ENCODE peak calls at places on chromosomes 4 and X, in seven cellular contexts. Y, B, E, F, H, I and G are unnamed samples.

GRCh38 chr4:63786181-63786580 is 623.1 kb downstream of the TECRL start:
- DNase-seq in E (no peak), F (no peak), Y (no peak), I (no peak), H (no peak), B (no peak), G (no peak)

GRCh38 chr4:99723555-99724450 is 66.2 kb upstream of the C4orf54 start:
- DNase-seq in I (no peak), Y (peak), F (peak), E (peak), H (no peak), B (no peak), G (peak)

GRCh38 chrX:105477351-105477750 is 256.9 kb upstream of the TEX13A start:
- DNase-seq in B (no peak), Y (no peak), I (no peak), H (no peak), E (no peak), F (no peak), G (no peak)

GRCh38 chr4:2742081-2742822 is 13.9 kb downstream of the TNIP2 start:
- DNase-seq in Y (no peak), E (no peak), B (no peak), F (no peak), I (no peak), H (no peak), G (no peak)

GRCh38 chr4:2837904-2838496 is 5.6 kb upstream of the ADD1 start:
- DNase-seq in F (peak), I (no peak), Y (no peak), H (peak), B (no peak), E (no peak), G (no peak)

GRCh38 chr4:8029689-8030088 is 90.0 kb upstream of the AFAP1 start:
- DNase-seq in E (no peak), F (no peak), H (no peak), B (no peak), I (no peak), Y (no peak), G (no peak)

GRCh38 chr4:4968161-4968757 is 51.0 kb downstream of the CYTL1 start:
- DNase-seq in B (no peak), E (no peak), H (no peak), F (no peak), I (no peak), Y (no peak), G (no peak)

GRCh38 chrX:140318306-140318705 is 186.6 kb downstream of the SOX3 start:
- DNase-seq in E (no peak), I (no peak), B (no peak), H (no peak), Y (no peak), F (no peak), G (no peak)

GRCh38 chr4:2469192-2469984 is 482 bp downstream of the RNF4 start:
- DNase-seq in H (peak), E (peak), I (peak), F (peak), Y (no peak), B (peak), G (peak)

GRCh38 chrX:118495958-118496762 is 545 bp downstream of the DOCK11 start:
- DNase-seq in Y (no peak), B (peak), H (peak), F (peak), E (peak), I (no peak), G (peak)

GRCh38 chr4:75673027-75673958 is at the start of gene G3BP2:
- DNase-seq in E (peak), I (peak), F (peak), H (peak), Y (peak), B (peak), G (peak)

GRCh38 chr4:6732441-6733357 is 16.7 kb downstream of the BLOC1S4 start:
- DNase-seq in B (no peak), I (no peak), H (no peak), F (peak), E (peak), Y (peak), G (no peak)

GRCh38 chrX:105502336-105502735 is 281.8 kb upstream of the TEX13A start:
- DNase-seq in B (no peak), Y (no peak), I (no peak), H (no peak), E (no peak), F (peak), G (no peak)

GRCh38 chr4:20506827-20507226 is 193.4 kb upstream of the PACRGL start:
- DNase-seq in H (no peak), B (no peak), I (no peak), Y (no peak), E (no peak), F (peak), G (no peak)

GRCh38 chr4:70754990-70755688 is 33.4 kb downstream of the RUFY3 start:
- DNase-seq in F (no peak), I (no peak), H (no peak), B (no peak), Y (no peak), E (no peak), G (no peak)

GRCh38 chrX:129777218-129777768 is 2.5 kb upstream of the SASH3 start:
- DNase-seq in F (no peak), I (no peak), Y (no peak), E (peak), H (peak), B (peak), G (no peak)

GRCh38 chr4:102263024-102263787 is 82.1 kb downstream of the SLC39A8 start:
- DNase-seq in E (no peak), H (no peak), Y (no peak), I (peak), B (no peak), F (peak), G (no peak)

GRCh38 chr4:173273956-173274355 is 60.2 kb downstream of the HMGB2 start:
- DNase-seq in I (no peak), B (no peak), H (no peak), E (no peak), F (peak), Y (no peak), G (no peak)

GRCh38 chr4:186727977-186728519 is 4.4 kb upstream of the FAT1 start:
- DNase-seq in Y (no peak), H (no peak), F (peak), I (peak), B (no peak), E (no peak), G (peak)
- H3K27ac ChIP-seq in Y (no peak), H (no peak), F (no peak), I (no peak), B (peak), E (no peak), G (no peak)

DNA sequence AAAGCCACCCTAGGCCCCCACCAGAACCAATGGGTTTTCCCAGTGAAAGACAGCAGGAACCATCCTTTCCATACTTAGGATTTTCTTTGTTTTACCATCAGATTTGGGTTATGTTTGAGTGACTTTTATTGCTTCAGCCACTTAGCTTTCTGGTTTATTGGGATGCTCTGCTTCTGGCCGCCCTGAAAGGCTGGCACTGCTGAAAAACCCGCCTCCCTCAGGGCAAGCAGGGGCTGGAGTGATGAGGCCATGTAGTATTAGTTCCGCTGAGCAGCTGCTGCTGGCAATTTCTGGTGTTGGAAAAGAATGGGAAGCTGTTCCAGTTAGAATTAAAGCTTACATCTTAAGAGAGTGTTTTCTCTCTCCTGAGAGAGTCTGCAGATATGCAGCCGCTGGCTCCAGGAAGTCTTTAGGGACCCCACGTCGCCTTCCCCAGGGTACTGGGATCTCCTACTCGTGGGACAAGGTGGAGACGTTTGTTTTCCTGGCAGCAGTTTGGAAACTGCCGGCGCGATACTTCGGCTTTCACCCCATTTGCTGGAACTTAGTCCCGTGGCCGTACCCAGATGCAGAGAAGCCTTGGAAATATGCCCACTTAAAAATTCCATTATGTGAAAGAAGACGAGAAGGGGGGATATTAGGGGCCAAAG is 72.4 kb downstream of the TMEM131L start:
- DNase-seq in Y (peak), I (no peak), B (no peak), E (no peak), H (no peak), F (peak), G (no peak)
- H3K27ac ChIP-seq in Y (peak), I (no peak), B (peak), E (peak), H (peak), F (peak), G (no peak)

DNA sequence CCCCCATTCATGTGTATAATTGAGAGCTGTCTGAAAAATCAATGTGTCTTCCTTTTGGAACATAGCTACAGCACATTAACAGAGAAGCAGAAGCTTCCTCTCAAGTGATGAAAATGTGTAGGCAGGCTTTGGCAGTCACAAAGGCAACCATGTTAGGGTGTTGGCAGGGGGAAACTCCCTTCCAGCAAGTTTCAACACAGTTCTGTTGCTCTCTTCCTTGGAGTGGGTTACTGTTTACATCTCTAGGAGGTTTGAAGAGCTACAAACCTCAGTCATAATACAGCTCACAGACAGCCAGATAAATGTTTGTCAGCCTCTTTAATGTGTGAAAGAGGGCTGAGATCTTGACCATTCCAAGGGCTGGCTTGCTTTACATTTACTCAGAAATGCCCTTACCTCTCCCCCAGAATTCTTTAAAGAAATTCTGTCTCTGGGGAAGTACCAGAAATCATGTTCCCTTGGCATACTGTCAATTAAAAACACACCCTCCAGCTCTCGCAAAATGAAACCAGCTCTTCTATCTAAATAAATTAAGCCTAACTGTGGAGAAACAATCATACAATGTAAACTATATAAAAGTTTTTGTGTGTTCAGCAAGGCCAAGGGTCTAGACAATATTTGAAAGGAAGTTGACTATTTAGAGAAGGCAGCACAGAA is 18.9 kb downstream of the ZBTB33 start:
- DNase-seq in H (no peak), Y (no peak), F (peak), E (peak), B (no peak), I (no peak), G (no peak)
- H3K27ac ChIP-seq in H (no peak), Y (no peak), F (no peak), E (no peak), B (peak), I (no peak), G (no peak)

GRCh38 chrX:150581093-150581775 is 12.8 kb downstream of the MTM1 start:
- DNase-seq in B (no peak), E (no peak), H (no peak), Y (no peak), F (peak), I (no peak), G (no peak)
- H3K27ac ChIP-seq in B (no peak), E (no peak), H (no peak), Y (no peak), F (no peak), I (no peak), G (no peak)

DNA sequence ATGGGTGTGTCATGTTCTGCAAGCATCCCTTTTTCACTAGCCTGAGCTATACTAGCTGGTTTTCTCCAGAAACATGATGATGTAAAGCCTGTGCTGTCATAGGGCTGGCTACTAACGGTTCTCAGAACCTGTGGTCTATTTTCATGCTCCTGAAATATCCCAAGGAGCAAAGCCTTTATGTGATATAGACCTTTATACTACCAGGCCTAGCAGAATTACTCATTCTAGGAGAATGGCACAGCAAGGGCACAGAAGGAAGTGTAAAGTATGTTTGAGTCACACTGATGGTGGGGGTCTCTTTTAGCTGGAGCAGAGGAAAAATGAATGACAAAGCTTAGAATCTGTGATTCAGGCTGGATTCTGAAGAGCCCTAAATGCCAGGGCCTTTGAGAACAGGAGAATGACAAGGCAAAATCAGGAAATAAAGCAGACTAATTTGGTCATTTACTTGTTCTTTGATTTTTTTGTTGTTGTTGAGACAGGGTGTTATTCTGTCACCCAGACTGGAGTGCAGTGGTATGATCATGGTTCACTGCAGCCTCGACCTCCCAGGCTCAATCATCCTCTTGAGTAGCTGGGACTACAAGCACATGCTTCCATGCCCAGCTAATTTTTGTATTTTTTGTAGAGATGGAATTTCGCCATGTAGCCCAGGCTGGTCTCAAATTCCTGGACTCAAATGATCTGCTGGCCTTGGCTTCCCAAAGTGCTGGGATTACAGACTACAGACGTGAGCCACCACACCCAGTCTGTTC is 11.8 kb downstream of the TCEAL1 start:
- DNase-seq in B (no peak), I (no peak), F (peak), E (no peak), H (no peak), Y (no peak), G (no peak)
- H3K27ac ChIP-seq in B (no peak), I (no peak), F (peak), E (no peak), H (no peak), Y (no peak), G (no peak)

DNA sequence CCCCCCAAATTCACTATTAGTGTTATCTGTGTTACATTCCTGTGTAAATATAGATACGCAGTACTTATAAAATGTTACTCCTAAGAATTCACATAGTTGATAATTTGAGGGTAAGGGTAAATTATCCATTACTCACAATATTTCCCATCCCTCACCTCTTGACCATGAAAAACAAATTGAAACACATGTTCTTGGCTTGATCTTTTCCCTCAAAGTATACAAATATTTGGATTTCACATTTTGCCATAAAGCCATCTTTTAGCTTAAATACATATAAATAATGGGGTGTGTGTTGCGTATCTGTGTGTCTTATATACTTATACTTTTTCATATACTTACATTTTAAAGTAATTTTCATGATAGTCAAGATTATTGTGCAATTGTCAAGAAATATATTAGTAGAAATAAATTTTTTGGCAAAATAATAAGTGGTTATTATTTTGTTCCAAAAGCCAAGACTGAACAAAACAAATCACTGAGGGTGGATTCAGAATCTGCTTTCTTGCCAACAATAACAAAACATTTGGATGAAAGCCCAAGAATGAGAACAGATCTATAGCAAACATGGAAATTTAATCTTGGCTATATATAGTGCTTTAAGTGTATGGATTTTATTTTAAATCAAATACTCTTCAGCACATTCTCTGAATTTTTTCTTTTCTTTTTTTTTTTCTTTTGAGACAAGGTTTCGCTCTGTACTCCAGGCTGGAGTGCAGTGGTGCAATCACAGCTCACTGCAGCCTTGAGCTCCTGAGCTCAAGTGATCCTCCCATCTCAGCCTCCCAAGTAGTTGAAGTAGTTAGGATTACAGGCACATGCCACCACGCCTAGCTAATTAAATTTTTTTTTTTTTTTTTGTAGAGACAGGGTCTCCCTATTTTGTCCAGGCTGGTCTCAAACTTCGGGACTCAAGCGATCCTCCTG is 48.5 kb upstream of the PRSS48 start:
- DNase-seq in B (no peak), I (no peak), H (no peak), E (no peak), Y (no peak), F (peak), G (no peak)
- H3K27ac ChIP-seq in B (peak), I (no peak), H (no peak), E (no peak), Y (peak), F (peak), G (no peak)

GRCh38 chr4:145772347-145772746 is 92.4 kb downstream of the C4orf51 start:
- DNase-seq in I (no peak), H (no peak), F (no peak), B (no peak), E (no peak), Y (no peak), G (no peak)
- H3K27ac ChIP-seq in I (no peak), H (no peak), F (no peak), B (no peak), E (no peak), Y (no peak), G (no peak)

GRCh38 chr4:156775803-156776202 is 195.8 kb downstream of the PDGFC start:
- DNase-seq in H (no peak), F (no peak), Y (no peak), B (no peak), E (no peak), I (no peak), G (no peak)

GRCh38 chr4:156778093-156778492 is 193.5 kb downstream of the PDGFC start:
- DNase-seq in F (peak), I (no peak), H (no peak), Y (no peak), E (no peak), B (no peak), G (no peak)

GRCh38 chr4:156773648-156774357 is 197.8 kb downstream of the PDGFC start:
- DNase-seq in F (no peak), Y (no peak), H (no peak), B (no peak), I (no peak), E (no peak), G (no peak)

GRCh38 chr4:156771171-156771837 is 200.3 kb downstream of the PDGFC start:
- DNase-seq in E (peak), H (no peak), I (peak), Y (no peak), B (no peak), F (peak), G (peak)

DNA sequence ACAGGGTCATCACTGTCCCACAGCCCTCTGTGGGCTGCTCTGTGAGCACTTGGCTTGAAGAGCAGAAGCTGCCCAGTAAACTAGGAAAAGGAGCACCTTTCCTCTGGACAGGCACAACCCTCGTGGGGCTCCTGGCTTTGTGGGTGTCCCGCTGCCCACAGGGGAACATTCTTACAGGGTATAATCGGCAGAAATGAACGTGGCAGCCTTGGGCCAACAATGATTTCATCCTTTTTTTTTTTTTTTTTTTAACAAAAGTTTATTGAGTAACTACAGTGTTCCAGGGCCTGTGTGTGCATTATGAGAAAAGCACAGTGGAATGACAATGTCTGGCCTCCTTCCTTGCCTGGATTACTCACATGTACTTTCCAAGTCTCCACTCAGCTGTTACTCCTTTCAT is 197.2 kb downstream of the PDGFC start:
- DNase-seq in Y (no peak), I (no peak), B (no peak), F (peak), H (no peak), E (no peak), G (no peak)
- H3K27ac ChIP-seq in Y (no peak), I (no peak), B (no peak), F (peak), H (no peak), E (no peak), G (no peak)

GRCh38 chr4:140291259-140291658 is 82.2 kb upstream of the SCOC start:
- DNase-seq in H (no peak), F (peak), I (no peak), E (no peak), B (no peak), Y (no peak), G (no peak)

GRCh38 chr4:140289486-140289885 is 84.0 kb upstream of the SCOC start:
- DNase-seq in E (no peak), H (no peak), Y (no peak), B (no peak), I (no peak), F (no peak), G (no peak)

GRCh38 chr4:140281828-140282227 is 91.6 kb upstream of the SCOC start:
- DNase-seq in E (no peak), Y (no peak), H (no peak), I (no peak), B (no peak), F (peak), G (no peak)

GRCh38 chr4:140284449-140284848 is 89.0 kb upstream of the SCOC start:
- DNase-seq in Y (no peak), F (no peak), I (no peak), E (no peak), B (no peak), H (no peak), G (no peak)

GRCh38 chr4:140286503-140286902 is 86.9 kb upstream of the SCOC start:
- DNase-seq in Y (no peak), I (no peak), F (no peak), B (no peak), E (no peak), H (no peak), G (no peak)
- H3K27ac ChIP-seq in Y (no peak), I (no peak), F (no peak), B (no peak), E (no peak), H (no peak), G (no peak)

GRCh38 chrX:11364835-11365234 is 71.6 kb downstream of the AMELX start:
- DNase-seq in H (no peak), F (no peak), Y (no peak), E (no peak), B (no peak), I (no peak), G (no peak)
- H3K27ac ChIP-seq in H (no peak), F (no peak), Y (no peak), E (no peak), B (no peak), I (no peak), G (no peak)